ENCODE peak calls at places on chromosomes 5 and 9, in ten cellular contexts. H is tibial artery; N is heart left ventricle; Z is stomach; V is CD8-positive, alpha-beta memory T cell; U is colonic mucosa; F is endothelial cell of umbilical vein; R is thoracic aorta; I is transverse colon; P is SK-N-SH. S is an unnamed sample.

GRCh38 chr5:172816887-172817418 is 17.1 kb upstream of the ERGIC1 start:
- DNase-seq in U (no peak), P (no peak), I (no peak), F (no peak), R (no peak), N (no peak), Z (no peak), V (no peak), H (peak; percentile 10), S (no peak)

GRCh38 chr5:171891595-171891994 is 106.0 kb downstream of the SMIM23 start:
- DNase-seq in F (no peak), V (no peak), Z (no peak), N (no peak), I (no peak), P (no peak), H (no peak), U (no peak), R (no peak), S (no peak)

GRCh38 chr5:17317499-17317898 is 100.1 kb downstream of the BASP1 start:
- DNase-seq in F (no peak), N (no peak), Z (no peak), I (peak; percentile 17), U (no peak), R (no peak), V (no peak), P (no peak), H (no peak), S (no peak)

GRCh38 chr9:113581865-113582697 is 118.6 kb downstream of the RGS3 start:
- DNase-seq in R (no peak), F (peak; percentile 55), Z (peak; percentile 84), H (peak; percentile 93), N (peak; percentile 81), V (peak; percentile 75), I (peak; percentile 87), P (peak; percentile 62), U (peak; percentile 82), S (peak; percentile 75)

GRCh38 chr5:103512506-103512905 is 50.1 kb downstream of the NUDT12 start:
- DNase-seq in F (no peak), R (no peak), I (no peak), V (no peak), H (no peak), N (no peak), P (no peak), Z (no peak), U (no peak), S (no peak)

GRCh38 chr5:107487056-107487461 is 183.7 kb downstream of the EFNA5 start:
- DNase-seq in I (no peak), Z (no peak), V (no peak), U (no peak), F (peak; percentile 62), H (no peak), N (no peak), P (no peak), R (no peak), S (no peak)

GRCh38 chr9:85900504-85901201 is 40.3 kb upstream of the NAA35 start:
- DNase-seq in Z (no peak), R (no peak), H (no peak), V (no peak), U (peak; percentile 33), I (peak; percentile 30), N (no peak), P (peak; percentile 38), F (peak; percentile 54), S (no peak)

GRCh38 chr9:33946779-33947535 is 101.7 kb downstream of the UBAP2 start:
- DNase-seq in H (no peak), N (no peak), U (no peak), F (peak; percentile 58), R (no peak), V (no peak), I (no peak), P (no peak), Z (no peak), S (no peak)

GRCh38 chr9:87280421-87280820 is 217.2 kb upstream of the DAPK1 start:
- DNase-seq in V (no peak), I (no peak), Z (no peak), F (no peak), N (no peak), P (no peak), H (no peak), R (no peak), U (no peak), S (no peak)

GRCh38 chr9:83472764-83473163 is 65.4 kb downstream of the FRMD3 start:
- DNase-seq in U (no peak), Z (no peak), F (no peak), P (no peak), V (no peak), R (no peak), H (no peak), I (no peak), N (no peak), S (no peak)

GRCh38 chr9:128103589-128103962 is 24.0 kb downstream of the PTGES2 start:
- DNase-seq in F (no peak), R (no peak), I (no peak), Z (no peak), N (peak; percentile 11), P (no peak), U (no peak), V (peak; percentile 43), H (no peak), S (no peak)

DNA sequence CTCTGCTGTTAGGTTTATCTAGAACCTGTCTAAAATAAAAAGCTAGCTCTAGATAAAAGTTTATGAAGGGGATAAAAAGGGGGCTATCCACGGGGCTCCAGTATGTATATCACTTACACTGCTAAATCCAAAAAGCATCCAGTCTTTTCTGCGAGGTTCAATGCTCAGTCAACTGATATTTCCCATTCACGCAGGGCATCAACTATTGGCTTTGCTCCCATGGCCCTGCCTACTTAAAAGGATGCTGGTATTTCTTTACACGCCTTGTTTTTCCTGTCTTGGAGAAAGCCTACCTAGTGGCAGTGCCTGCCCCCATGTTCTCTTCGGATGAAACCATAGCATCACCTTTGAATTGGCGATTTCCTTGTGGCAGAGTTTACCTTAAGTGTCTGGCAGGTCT is 8.1 kb downstream of the SPRY4 start:
- DNase-seq in F (no peak), P (no peak), U (no peak), H (no peak), N (no peak), R (no peak), Z (no peak), V (no peak), I (no peak), S (no peak)
- H3K4me1 ChIP-seq in F (peaks cover 74% of the 10 kb centered on the region), P (peaks cover 71% of the 10 kb centered on the region), U (peaks cover 6% of the 10 kb centered on the region), H (peaks cover 64% of the 10 kb centered on the region), N (peaks cover 71% of the 10 kb centered on the region), R (peaks cover 94% of the 10 kb centered on the region), Z (peaks cover 59% of the 10 kb centered on the region), V (peaks cover 14% of the 10 kb centered on the region), I (peaks cover 15% of the 10 kb centered on the region), S (peaks cover 98% of the 10 kb centered on the region)

GRCh38 chr5:178711572-178711971 is 18.9 kb downstream of the ZNF354A start:
- DNase-seq in V (no peak), Z (no peak), R (no peak), N (no peak), P (no peak), U (no peak), F (no peak), H (no peak), I (no peak), S (no peak)
- H3K9me3 ChIP-seq in V (peaks cover 49% of the 10 kb centered on the region), Z (peaks cover 99% of the 10 kb centered on the region), R (peaks cover 90% of the 10 kb centered on the region), N (peaks cover 13% of the 10 kb centered on the region), P (peaks cover 27% of the 10 kb centered on the region), U (no peaks in the 10 kb centered on the region), F (peaks cover 12% of the 10 kb centered on the region), H (peaks cover 97% of the 10 kb centered on the region), I (peaks cover 91% of the 10 kb centered on the region), S (peaks cover 100% of the 10 kb centered on the region)

GRCh38 chr9:91067306-91067860 is 265.8 kb downstream of the SYK start:
- DNase-seq in Z (no peak), F (no peak), N (no peak), R (no peak), I (no peak), P (no peak), H (no peak), U (no peak), V (no peak), S (no peak)

GRCh38 chr9:91063471-91063870 is 261.9 kb downstream of the SYK start:
- DNase-seq in P (no peak), I (no peak), V (no peak), R (no peak), F (no peak), Z (no peak), N (no peak), U (no peak), H (no peak), S (no peak)

GRCh38 chr9:91065231-91066041 is 263.8 kb downstream of the SYK start:
- DNase-seq in F (no peak), Z (no peak), I (no peak), U (no peak), R (no peak), V (no peak), H (no peak), N (no peak), P (no peak), S (no peak)

GRCh38 chr9:91066042-91066415 is 264.4 kb downstream of the SYK start:
- DNase-seq in F (no peak), Z (no peak), H (no peak), N (no peak), P (no peak), I (no peak), V (no peak), U (no peak), R (no peak), S (no peak)

DNA sequence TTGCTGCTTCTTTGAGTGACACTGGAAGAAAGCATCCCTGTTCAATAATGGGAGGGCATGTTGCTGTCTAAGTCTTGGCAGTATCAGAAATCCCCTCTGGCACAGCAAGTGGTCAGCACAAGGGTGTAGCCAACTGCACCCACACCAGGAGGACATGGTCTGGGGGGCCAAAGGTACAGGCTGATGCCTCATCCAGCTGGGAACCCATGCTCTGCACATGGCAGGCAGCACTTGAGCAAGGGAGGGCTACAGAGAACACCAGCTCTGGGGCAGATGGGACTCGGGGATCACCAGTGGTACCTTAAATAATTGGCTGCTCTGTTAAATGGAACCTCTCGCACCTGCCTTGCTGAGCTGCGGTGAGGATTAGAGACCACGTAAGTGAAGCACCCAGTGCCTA is 265.2 kb downstream of the SYK start:
- DNase-seq in V (no peak), P (no peak), U (no peak), N (no peak), R (no peak), Z (no peak), I (no peak), F (no peak), H (no peak), S (no peak)
- H3K27ac ChIP-seq in V (no peak overlapping the region), P (no peak overlapping the region), U (no peak overlapping the region), N (no peak overlapping the region), R (no peak overlapping the region), Z (no peak overlapping the region), I (no peak overlapping the region), F (no peak overlapping the region), H (no peak overlapping the region), S (no peak overlapping the region)

DNA sequence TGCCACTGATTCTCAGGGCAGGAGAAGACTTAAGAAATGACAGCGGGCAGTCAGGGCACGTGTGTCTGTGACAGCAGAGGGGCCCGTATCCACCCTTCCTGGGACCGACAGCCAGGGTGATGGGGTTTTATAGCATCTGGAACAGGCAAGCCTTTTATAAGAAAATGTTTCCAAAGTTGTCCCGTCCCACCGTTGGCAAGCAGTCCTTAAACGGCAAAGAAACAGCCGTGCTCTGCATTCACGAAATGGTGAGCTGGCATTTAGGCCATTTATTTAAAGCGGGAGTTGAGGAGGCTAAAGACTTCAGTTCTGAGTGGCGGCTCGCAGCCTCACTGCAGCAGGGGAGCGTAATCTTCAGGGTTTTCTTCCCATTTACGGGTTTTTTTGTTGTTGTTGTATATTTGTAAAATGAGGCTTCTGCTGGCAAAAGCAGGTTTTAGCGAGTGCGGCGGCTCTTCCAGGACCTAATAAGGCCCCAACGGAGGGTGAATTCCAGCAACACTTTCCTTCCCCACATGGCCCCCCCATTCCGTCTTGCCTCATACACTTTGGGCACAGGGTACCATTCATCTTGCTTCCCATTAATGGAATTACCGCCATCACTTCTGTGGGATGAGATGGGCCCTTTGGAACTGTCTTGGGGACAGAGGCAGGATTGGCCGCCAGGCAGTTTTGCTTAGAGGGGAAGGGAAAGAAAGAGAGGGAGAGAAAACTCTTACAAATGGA is 15.8 kb downstream of the NEK6 start:
- DNase-seq in P (no peak), H (peak; percentile 90), I (no peak), Z (no peak), N (no peak), U (no peak), F (no peak), V (no peak), R (no peak), S (no peak)
- H3K4me1 ChIP-seq in P (peaks cover 23% of the 10 kb centered on the region), H (peaks cover 69% of the 10 kb centered on the region), I (peaks cover 39% of the 10 kb centered on the region), Z (peaks cover 87% of the 10 kb centered on the region), N (peaks cover 5% of the 10 kb centered on the region), U (peaks cover 29% of the 10 kb centered on the region), F (peaks cover 29% of the 10 kb centered on the region), V (no peaks in the 10 kb centered on the region), R (peaks cover 56% of the 10 kb centered on the region), S (peaks cover 32% of the 10 kb centered on the region)